ENCODE peak calls at places on chromosome 4, in nine cellular contexts. Q is ascending aorta, H is hypothalamus, C is NCI-H1105, Z is DMS153, J is NCI-H526, K is fibroblast of pulmonary artery, S is coronary artery, O is fibroblast of the aortic adventitia. G is an unnamed sample.

GRCh38 chr4:3401436-3402171 is 40.2 kb upstream of the HGFAC start:
- DNase-seq in Q (no peak), H (no peak), C (no peak), Z (no peak), J (no peak), K (no peak), S (no peak), O (no peak), G (no peak)

GRCh38 chr4:17636696-17637351 is 22.4 kb downstream of the MED28 start:
- DNase-seq in Q (peak), H (peak), C (peak), Z (no peak), J (peak), K (peak), S (no peak), O (peak), G (peak)

GRCh38 chr4:7705602-7706001 is 234.1 kb downstream of the AFAP1 start:
- DNase-seq in Q (no peak), H (no peak), C (no peak), Z (no peak), J (no peak), K (no peak), S (no peak), O (no peak), G (no peak)

GRCh38 chr4:147831452-147832192 is 99.7 kb downstream of the ARHGAP10 start:
- DNase-seq in Q (peak), H (no peak), C (no peak), Z (no peak), J (no peak), K (peak), S (no peak), O (peak), G (no peak)

GRCh38 chr4:7761312-7761711 is 178.3 kb downstream of the AFAP1 start:
- DNase-seq in Q (no peak), H (no peak), C (no peak), Z (no peak), J (no peak), K (no peak), S (no peak), O (no peak), G (no peak)

GRCh38 chr4:99615210-99615834 is 40.7 kb downstream of the MTTP start:
- DNase-seq in Q (no peak), H (no peak), C (no peak), Z (no peak), J (no peak), K (no peak), S (no peak), O (no peak), G (no peak)

GRCh38 chr4:172686021-172686420 is 482.6 kb upstream of the GALNT7 start:
- DNase-seq in Q (no peak), H (no peak), C (no peak), Z (no peak), J (no peak), K (no peak), S (no peak), O (no peak), G (no peak)

GRCh38 chr4:119100640-119101039 is 35.0 kb upstream of the MYOZ2 start:
- DNase-seq in Q (no peak), H (no peak), C (no peak), Z (no peak), J (no peak), K (peak), S (no peak), O (no peak), G (no peak)

GRCh38 chr4:105944535-105944934 is 49.3 kb downstream of the NPNT start:
- DNase-seq in Q (no peak), H (no peak), C (no peak), Z (no peak), J (no peak), K (peak), S (no peak), O (peak), G (no peak)

GRCh38 chr4:48683784-48684666 is 96.1 kb downstream of the FRYL start:
- DNase-seq in Q (no peak), H (no peak), C (no peak), Z (no peak), J (no peak), K (no peak), S (no peak), O (no peak), G (no peak)

GRCh38 chr4:152190907-152191306 is 345.0 kb downstream of the FBXW7 start:
- DNase-seq in Q (no peak), H (no peak), C (no peak), Z (no peak), J (peak), K (no peak), S (no peak), O (no peak), G (no peak)

GRCh38 chr4:77777135-77777777 is 41.9 kb downstream of the CNOT6L start:
- DNase-seq in Q (no peak), H (no peak), C (no peak), Z (no peak), J (no peak), K (peak), S (no peak), O (peak), G (no peak)

GRCh38 chr4:148530114-148530513 is 87.9 kb upstream of the NR3C2 start:
- DNase-seq in Q (no peak), H (no peak), C (no peak), Z (no peak), J (no peak), K (no peak), S (no peak), O (no peak), G (no peak)

GRCh38 chr4:152206185-152206584 is 329.7 kb downstream of the FBXW7 start:
- DNase-seq in Q (no peak), H (no peak), C (no peak), Z (no peak), J (no peak), K (no peak), S (no peak), O (peak), G (no peak)

GRCh38 chr4:6802626-6803025 is 20.1 kb downstream of the KIAA0232 start:
- DNase-seq in Q (no peak), H (no peak), C (no peak), Z (no peak), J (no peak), K (no peak), S (no peak), O (no peak), G (no peak)

GRCh38 chr4:73911746-73912145 is 42.6 kb downstream of the CXCL1 start:
- DNase-seq in Q (no peak), H (no peak), C (no peak), Z (no peak), J (no peak), K (no peak), S (no peak), O (no peak), G (no peak)

GRCh38 chr4:61079427-61079826 is 120.7 kb upstream of the ADGRL3 start:
- DNase-seq in Q (no peak), H (no peak), C (no peak), Z (no peak), J (no peak), K (no peak), S (no peak), O (no peak), G (no peak)

GRCh38 chr4:73103799-73104503 is 34.4 kb upstream of the COX18 start:
- DNase-seq in Q (no peak), H (no peak), C (no peak), Z (no peak), J (no peak), K (peak), S (no peak), O (no peak), G (no peak)

GRCh38 chr4:53914313-53915016 is 149.9 kb downstream of the CHIC2 start:
- DNase-seq in Q (no peak), H (no peak), C (no peak), Z (no peak), J (no peak), K (peak), S (no peak), O (peak), G (no peak)

G was measured in NCI-H2029.